ENCODE peak calls at places on chromosome 9, in four cellular contexts. V is Caco-2, R is aorta, Z is A549. I is an unnamed sample.
A peak's percentile ranks its signal among the peaks of the same experiment; 100 is the strongest.

GRCh38 chr9:127543221-127543620 is 68.9 kb upstream of the STXBP1 start:
- DNase-seq in V (no peak), R (no peak), Z (no peak), I (no peak)

GRCh38 chr9:93261281-93261680 is 77.3 kb downstream of the WNK2 start:
- DNase-seq in V (no peak), R (no peak), Z (no peak), I (peak; percentile 12)

GRCh38 chr9:30575218-30575617 is 1809.2 kb upstream of the ACO1 start:
- DNase-seq in V (no peak), R (no peak), Z (no peak), I (peak; percentile 34)

GRCh38 chr9:74735761-74736160 is 152.0 kb downstream of the TRPM6 start:
- DNase-seq in V (no peak), R (no peak), Z (no peak), I (no peak)

GRCh38 chr9:73152445-73152844 is 780 bp downstream of the ANXA1 start:
- DNase-seq in V (no peak), R (no peak), Z (no peak), I (no peak)

GRCh38 chr9:71662086-71662485 is 106.2 kb downstream of the CEMIP2 start:
- DNase-seq in V (no peak), R (no peak), Z (no peak), I (no peak)

GRCh38 chr9:78685471-78685870 is 388.5 kb downstream of the PSAT1 start:
- DNase-seq in V (no peak), R (no peak), Z (no peak), I (no peak)

GRCh38 chr9:109600142-109600541 is 102.0 kb upstream of the PTPN3 start:
- DNase-seq in V (no peak), R (no peak), Z (no peak), I (no peak)

GRCh38 chr9:35426627-35427026 is 63.3 kb upstream of the RUSC2 start:
- DNase-seq in V (no peak), R (no peak), Z (no peak), I (no peak)

GRCh38 chr9:114735732-114736131 is 53.7 kb upstream of the TEX48 start:
- DNase-seq in V (no peak), R (no peak), Z (no peak), I (no peak)

GRCh38 chr9:114185570-114185969 is 30.2 kb downstream of the COL27A1 start:
- DNase-seq in V (no peak), R (no peak), Z (no peak), I (no peak)

GRCh38 chr9:72459308-72459707 is 62.1 kb upstream of the TMC1 start:
- DNase-seq in V (no peak), R (no peak), Z (no peak), I (no peak)

GRCh38 chr9:124764774-124765438 is 6.2 kb downstream of the NR6A1 start:
- DNase-seq in V (no peak), R (no peak), Z (peak; percentile 53), I (no peak)

GRCh38 chr9:4020747-4021296 is 279.0 kb downstream of the GLIS3 start:
- DNase-seq in V (no peak), R (no peak), Z (no peak), I (no peak)

GRCh38 chr9:89278997-89279739 is 31.8 kb upstream of the CKS2 start:
- DNase-seq in V (peak; percentile 11), R (no peak), Z (peak; percentile 51), I (no peak)

GRCh38 chr9:3794005-3794404 is 268.2 kb upstream of the RFX3 start:
- DNase-seq in V (peak; percentile 2), R (no peak), Z (no peak), I (no peak)

GRCh38 chr9:35948901-35949318 is 9.0 kb downstream of the OR2S2 start:
- DNase-seq in V (peak; percentile 32), R (no peak), Z (no peak), I (peak; percentile 61)

GRCh38 chr9:117268847-117269452 is 145.9 kb downstream of the ASTN2 start:
- DNase-seq in V (no peak), R (no peak), Z (no peak), I (no peak)

GRCh38 chr9:125883548-125883947 is 136.4 kb downstream of the PBX3 start:
- DNase-seq in V (no peak), R (no peak), Z (no peak), I (no peak)

GRCh38 chr9:116992870-116993269 is 305.8 kb downstream of the TRIM32 start:
- DNase-seq in V (no peak), R (no peak), Z (no peak), I (no peak)

GRCh38 chr9:37994639-37995347 is 74.2 kb downstream of the SHB start:
- DNase-seq in V (no peak), R (peak; percentile 91), Z (no peak), I (peak; percentile 90)

GRCh38 chr9:77752566-77752965 is 104.4 kb upstream of the GNA14 start:
- DNase-seq in V (no peak), R (no peak), Z (no peak), I (no peak)

GRCh38 chr9:37683531-37684371 is 33.0 kb downstream of the FRMPD1 start:
- DNase-seq in V (no peak), R (no peak), Z (no peak), I (no peak)

GRCh38 chr9:36836486-36836885 is 197.6 kb downstream of the PAX5 start:
- DNase-seq in V (no peak), R (peak; percentile 9), Z (no peak), I (no peak)

DNA sequence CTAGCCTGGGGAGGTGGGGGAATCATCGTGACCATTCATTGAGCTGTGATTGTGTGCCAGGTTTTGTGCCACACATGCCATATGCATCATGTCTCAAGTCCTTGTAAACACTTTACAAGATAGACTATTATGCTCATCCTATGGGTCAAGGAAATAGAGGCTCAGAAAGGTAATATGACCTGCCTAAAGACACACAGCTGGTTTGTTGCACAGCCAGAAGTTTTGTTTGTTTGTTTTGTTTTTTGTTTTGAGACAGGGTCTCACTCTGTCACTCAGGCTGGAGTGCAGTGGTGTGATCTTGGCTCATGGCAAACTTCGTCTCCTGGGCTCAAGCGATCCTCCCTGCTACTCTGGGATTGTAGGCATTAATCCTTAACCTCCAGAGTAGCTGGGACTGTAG is 21.4 kb upstream of the CRB2 start:
- DNase-seq in V (no peak), R (no peak), Z (no peak), I (no peak)
- H3K4me1 ChIP-seq in V (no peaks in the 10 kb centered on the region), R (no peaks in the 10 kb centered on the region), Z (no peaks in the 10 kb centered on the region), I (peaks cover 20% of the 10 kb centered on the region)

DNA sequence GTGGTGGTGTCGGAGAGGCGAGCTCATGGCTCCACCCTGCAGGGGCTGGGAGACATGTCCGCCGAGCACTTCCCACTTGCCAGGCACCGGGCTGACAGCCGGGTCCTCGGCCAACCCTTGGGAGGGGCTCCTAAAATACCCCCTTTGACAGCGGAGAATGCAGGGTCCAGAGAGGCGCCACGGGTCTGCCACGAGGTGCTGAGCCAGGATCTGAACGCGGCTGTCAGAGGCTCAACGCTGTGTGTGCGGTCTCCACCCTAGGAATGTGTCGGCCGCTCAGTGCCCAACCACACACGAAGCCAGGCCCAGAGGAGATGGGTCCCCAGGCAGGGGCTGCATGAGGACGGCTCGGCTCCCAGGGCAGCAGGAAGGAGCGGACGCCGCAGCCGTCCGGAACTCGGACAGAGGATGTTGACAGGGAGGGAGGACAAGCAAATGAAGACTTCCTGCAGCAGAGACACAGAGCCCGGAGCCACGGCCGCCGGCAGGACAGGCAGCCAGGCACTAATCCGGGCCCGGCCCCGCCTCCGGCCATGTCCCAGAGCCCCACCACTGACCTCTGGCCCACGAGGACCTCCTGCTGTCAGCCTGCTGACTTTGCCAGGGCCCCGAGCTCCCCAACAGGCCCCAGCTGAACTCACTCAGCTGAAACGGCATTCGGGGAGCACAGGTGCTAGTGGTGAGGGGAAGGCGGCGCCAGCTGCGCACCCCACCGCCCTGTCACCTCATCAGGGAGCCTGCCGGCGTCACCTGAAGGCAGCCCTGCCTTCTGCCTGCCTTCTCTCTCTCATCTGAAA is 12.8 kb downstream of the VAV2 start:
- DNase-seq in V (no peak), R (peak; percentile 54), Z (no peak), I (peak; percentile 40)
- H3K4me1 ChIP-seq in V (peaks cover 35% of the 10 kb centered on the region), R (no peaks in the 10 kb centered on the region), Z (peaks cover 3% of the 10 kb centered on the region), I (peaks cover 20% of the 10 kb centered on the region)

GRCh38 chr9:33153001-33153400 is 14.1 kb downstream of the B4GALT1 start:
- DNase-seq in V (no peak), R (no peak), Z (no peak), I (no peak)
- H3K4me1 ChIP-seq in V (peaks cover 60% of the 10 kb centered on the region), R (peaks cover 7% of the 10 kb centered on the region), Z (peaks cover 98% of the 10 kb centered on the region), I (peaks cover 82% of the 10 kb centered on the region)

GRCh38 chr9:96382839-96383164 is 709 bp downstream of the SLC35D2 start:
- DNase-seq in V (no peak), R (no peak), Z (no peak), I (no peak)
- H3K4me1 ChIP-seq in V (peaks cover 47% of the 10 kb centered on the region), R (no peaks in the 10 kb centered on the region), Z (peaks cover 53% of the 10 kb centered on the region), I (peaks cover 26% of the 10 kb centered on the region)

I was measured in upper lobe of left lung.